ENCODE peak calls at places on chromosomes 2 and 18, in seven cellular contexts. H is colonic mucosa, Q is MM.1S, U is IMR-90, P is fibroblast of lung, D is neural progenitor cell, A is GM23248. S is an unnamed sample.

GRCh38 chr2:158391876-158392275 is 64.7 kb downstream of the CCDC148 start:
- DNase-seq in H (no peak), Q (no peak), U (peak; percentile 16), P (peak; percentile 6), D (no peak), A (peak; percentile 19), S (no peak)

GRCh38 chr2:108347786-108348185 is 30.0 kb upstream of the SULT1C4 start:
- DNase-seq in H (no peak), Q (no peak), U (no peak), P (no peak), D (no peak), A (no peak), S (no peak)

GRCh38 chr2:240446618-240447175 is 11.2 kb downstream of the GPC1 start:
- DNase-seq in H (no peak), Q (no peak), U (no peak), P (no peak), D (no peak), A (no peak), S (no peak)

GRCh38 chr2:86372641-86373502 is 35.4 kb upstream of the REEP1 start:
- DNase-seq in H (peak; percentile 73), Q (no peak), U (peak; percentile 42), P (peak; percentile 53), D (peak; percentile 77), A (peak; percentile 68), S (peak; percentile 84)

GRCh38 chr2:222709191-222709891 is 37.9 kb downstream of the MOGAT1 start:
- DNase-seq in H (peak; percentile 27), Q (no peak), U (peak; percentile 99), P (peak; percentile 99), D (peak; percentile 53), A (peak; percentile 98), S (peak; percentile 69)

GRCh38 chr2:43323810-43324588 is 97.6 kb upstream of the ZFP36L2 start:
- DNase-seq in H (no peak), Q (no peak), U (no peak), P (no peak), D (no peak), A (peak; percentile 44), S (no peak)

GRCh38 chr2:168495524-168495923 is 39.5 kb downstream of the CERS6 start:
- DNase-seq in H (no peak), Q (peak; percentile 89), U (no peak), P (no peak), D (no peak), A (no peak), S (no peak)

GRCh38 chr2:122740594-122740948 is 985.1 kb downstream of the TSN start:
- DNase-seq in H (no peak), Q (no peak), U (no peak), P (no peak), D (no peak), A (no peak), S (no peak)

GRCh38 chr2:48400553-48401179 is 129.3 kb upstream of the STON1 start:
- DNase-seq in H (no peak), Q (no peak), U (no peak), P (no peak), D (peak; percentile 11), A (no peak), S (no peak)

GRCh38 chr2:23312996-23313606 is 71.9 kb upstream of the KLHL29 start:
- DNase-seq in H (no peak), Q (no peak), U (no peak), P (peak; percentile 11), D (peak; percentile 69), A (no peak), S (peak; percentile 92)

GRCh38 chr2:36663851-36664715 is 32.4 kb upstream of the VIT start:
- DNase-seq in H (peak; percentile 32), Q (peak; percentile 66), U (peak; percentile 71), P (peak; percentile 85), D (peak; percentile 67), A (peak; percentile 86), S (peak; percentile 61)

GRCh38 chr2:191927319-191927867 is 80.5 kb upstream of the CAVIN2 start:
- DNase-seq in H (peak; percentile 60), Q (no peak), U (peak; percentile 74), P (peak; percentile 91), D (peak; percentile 27), A (peak; percentile 82), S (peak; percentile 43)

GRCh38 chr2:10934308-10934978 is 22.7 kb downstream of the KCNF1 start:
- DNase-seq in H (no peak), Q (no peak), U (no peak), P (no peak), D (no peak), A (no peak), S (no peak)

GRCh38 chr2:72148391-72148974 is 821 bp upstream of the CYP26B1 start:
- DNase-seq in H (no peak), Q (peak; percentile 28), U (no peak), P (no peak), D (peak; percentile 73), A (peak; percentile 52), S (peak; percentile 67)

GRCh38 chr18:68779169-68779568 is 18.7 kb upstream of the CCDC102B start:
- DNase-seq in H (no peak), Q (no peak), U (peak; percentile 83), P (peak; percentile 95), D (no peak), A (peak; percentile 73), S (no peak)

GRCh38 chr2:100235098-100235497 is 87.2 kb downstream of the LONRF2 start:
- DNase-seq in H (no peak), Q (peak; percentile 88), U (peak; percentile 33), P (no peak), D (no peak), A (no peak), S (peak; percentile 62)

GRCh38 chr2:220175967-220176366 is 548.5 kb downstream of the SLC4A3 start:
- DNase-seq in H (no peak), Q (no peak), U (peak; percentile 36), P (no peak), D (no peak), A (no peak), S (no peak)

GRCh38 chr2:11710210-11710609 is 36.2 kb upstream of the LPIN1 start:
- DNase-seq in H (no peak), Q (no peak), U (peak; percentile 88), P (peak; percentile 79), D (no peak), A (peak; percentile 90), S (no peak)

GRCh38 chr2:138021154-138021553 is 56.9 kb downstream of the HNMT start:
- DNase-seq in H (no peak), Q (no peak), U (no peak), P (no peak), D (no peak), A (no peak), S (no peak)

GRCh38 chr2:121561617-121562268 is 31.1 kb downstream of the RNU4ATAC start:
- DNase-seq in H (no peak), Q (no peak), U (peak; percentile 65), P (peak; percentile 38), D (no peak), A (peak; percentile 72), S (no peak)

GRCh38 chr18:13240060-13240725 is 21.6 kb downstream of the LDLRAD4 start:
- DNase-seq in H (no peak), Q (no peak), U (no peak), P (no peak), D (no peak), A (no peak), S (peak; percentile 39)

GRCh38 chr2:73174941-73175662 is 27.3 kb upstream of the NOTO start:
- DNase-seq in H (no peak), Q (no peak), U (no peak), P (no peak), D (no peak), A (no peak), S (no peak)
- H3K9ac ChIP-seq in H (peak overlapping the region; percentile 56), Q (peak overlapping the region; percentile 45), U (no peak overlapping the region), P (no peak overlapping the region), D (no peak overlapping the region), A (peak overlapping the region; percentile 47), S (no peak overlapping the region)

DNA sequence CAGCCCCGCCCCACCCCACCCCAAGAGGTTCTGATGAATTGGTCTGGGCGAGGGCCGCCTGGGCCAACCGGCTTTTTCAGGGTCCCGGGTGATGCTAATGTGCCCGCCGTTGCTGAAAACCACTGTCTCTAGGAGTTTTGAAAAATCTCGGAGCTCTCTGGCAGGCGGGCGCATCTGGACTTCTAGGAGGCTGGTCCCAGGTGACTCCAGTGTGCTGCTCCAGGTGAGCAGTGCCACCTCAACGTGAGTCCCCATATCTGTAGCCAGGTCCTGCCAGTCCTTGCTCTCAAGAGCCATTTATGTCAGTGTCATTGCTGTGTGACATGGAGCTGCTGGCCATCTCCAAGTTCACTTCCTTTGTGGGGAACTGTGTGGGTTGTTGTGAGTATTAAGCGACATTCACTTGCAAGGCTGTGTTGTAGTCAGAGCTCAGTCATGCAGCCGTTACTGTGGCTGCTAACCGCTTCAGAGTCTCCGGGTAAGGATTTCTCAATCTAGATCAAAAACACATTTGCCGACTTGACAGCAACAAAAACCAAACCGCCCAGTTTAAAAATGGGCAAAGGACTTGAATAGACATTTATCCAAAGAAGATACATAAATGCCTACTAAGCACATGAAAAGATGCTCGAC is at the start of gene RFX8:
- DNase-seq in H (no peak), Q (no peak), U (peak; percentile 95), P (peak; percentile 96), D (no peak), A (peak; percentile 97), S (peak; percentile 63)
- H3K9ac ChIP-seq in H (peak within 1 kb of the TSS; percentile 50), Q (no peak within 1 kb of the TSS), U (peak within 1 kb of the TSS; percentile 70), P (peak within 1 kb of the TSS; percentile 88), D (no peak within 1 kb of the TSS), A (peak within 1 kb of the TSS; percentile 89), S (no peak within 1 kb of the TSS)

DNA sequence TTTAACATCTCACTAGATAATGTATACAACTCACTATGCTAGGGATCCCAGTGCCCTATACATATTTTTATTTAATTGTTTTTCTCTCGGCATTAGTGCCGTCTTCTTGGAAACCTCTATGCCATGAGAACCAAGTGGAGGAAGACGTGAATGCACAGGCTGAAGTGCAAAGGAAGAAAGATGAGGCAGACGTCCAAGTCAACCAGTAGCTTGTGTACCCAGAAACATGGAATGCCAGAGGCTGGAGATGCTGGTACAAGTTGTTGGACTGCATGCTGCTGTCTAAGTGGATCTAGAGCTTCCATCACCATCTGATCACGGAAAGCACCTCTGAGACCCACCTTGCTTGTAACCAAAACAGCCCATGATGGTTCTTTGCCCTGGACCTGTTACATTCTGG is 12.5 kb upstream of the GEMIN6 start:
- DNase-seq in H (no peak), Q (no peak), U (peak; percentile 11), P (no peak), D (no peak), A (no peak), S (no peak)
- H3K9ac ChIP-seq in H (no peak overlapping the region), Q (no peak overlapping the region), U (no peak overlapping the region), P (no peak overlapping the region), D (no peak overlapping the region), A (peak overlapping the region; percentile 3), S (no peak overlapping the region)

GRCh38 chr2:69796199-69796598 is 33.3 kb upstream of the GMCL1 start:
- DNase-seq in H (no peak), Q (no peak), U (no peak), P (no peak), D (no peak), A (peak; percentile 11), S (no peak)

GRCh38 chr2:69797235-69797634 is 32.2 kb upstream of the GMCL1 start:
- DNase-seq in H (no peak), Q (no peak), U (no peak), P (no peak), D (no peak), A (no peak), S (no peak)

GRCh38 chr2:69798909-69799526 is 30.4 kb upstream of the GMCL1 start:
- DNase-seq in H (no peak), Q (peak; percentile 76), U (peak; percentile 84), P (peak; percentile 53), D (peak; percentile 29), A (peak; percentile 80), S (peak; percentile 69)

GRCh38 chr2:69798466-69798908 is 31.0 kb upstream of the GMCL1 start:
- DNase-seq in H (no peak), Q (peak; percentile 29), U (peak; percentile 24), P (peak; percentile 8), D (no peak), A (peak; percentile 83), S (no peak)

GRCh38 chr2:69797836-69798465 is 31.5 kb upstream of the GMCL1 start:
- DNase-seq in H (no peak), Q (no peak), U (no peak), P (no peak), D (no peak), A (peak; percentile 60), S (no peak)
- H3K9ac ChIP-seq in H (no peak overlapping the region), Q (peak overlapping the region; percentile 34), U (no peak overlapping the region), P (no peak overlapping the region), D (no peak overlapping the region), A (peak overlapping the region; percentile 83), S (peak overlapping the region; percentile 68)